ENCODE peak calls at places on chromosomes 7 and 10, in five cellular contexts. D, C, N, Z and G are unnamed samples.

GRCh38 chr10:44385726-44386438 is 985 bp upstream of the CXCL12 start:
- DNase-seq in D (no peak), C (peak), N (no peak), Z (no peak), G (no peak)

GRCh38 chr10:48549236-48549635 is 55.6 kb downstream of the ARHGAP22 start:
- DNase-seq in D (no peak), C (no peak), N (no peak), Z (no peak), G (no peak)

GRCh38 chr7:99825451-99825850 is 2.4 kb upstream of the CYP3A43 start:
- DNase-seq in D (no peak), C (no peak), N (no peak), Z (no peak), G (no peak)

GRCh38 chr10:12822374-12823170 is 178.9 kb downstream of the CCDC3 start:
- DNase-seq in D (no peak), C (peak), N (no peak), Z (no peak), G (no peak)

GRCh38 chr10:60480865-60481563 is 91.3 kb upstream of the ANK3 start:
- DNase-seq in D (peak), C (no peak), N (peak), Z (no peak), G (peak)

GRCh38 chr7:7816084-7816483 is 97.7 kb upstream of the RPA3 start:
- DNase-seq in D (no peak), C (no peak), N (no peak), Z (no peak), G (no peak)

GRCh38 chr10:67779455-67780205 is 58.4 kb downstream of the DNAJC12 start:
- DNase-seq in D (peak), C (no peak), N (peak), Z (peak), G (peak)

GRCh38 chr7:155809947-155810606 is 2.2 kb downstream of the SHH start:
- DNase-seq in D (no peak), C (peak), N (no peak), Z (no peak), G (no peak)

GRCh38 chr10:11521860-11522259 is 89.6 kb downstream of the USP6NL start:
- DNase-seq in D (peak), C (no peak), N (no peak), Z (no peak), G (no peak)

GRCh38 chr10:28719789-28720436 is 42.6 kb downstream of the BAMBI start:
- DNase-seq in D (peak), C (no peak), N (no peak), Z (no peak), G (no peak)

GRCh38 chr7:22594020-22594419 is 94.0 kb upstream of the STEAP1B start:
- DNase-seq in D (no peak), C (no peak), N (no peak), Z (no peak), G (no peak)
- H3K4me3 ChIP-seq in D (no peak), C (no peak), N (no peak), Z (no peak), G (no peak)

GRCh38 chr7:148275359-148275890 is 315.1 kb upstream of the C7orf33 start:
- DNase-seq in D (no peak), C (no peak), N (no peak), Z (no peak), G (no peak)
- H3K4me3 ChIP-seq in D (no peak), C (no peak), N (no peak), Z (no peak), G (no peak)

DNA sequence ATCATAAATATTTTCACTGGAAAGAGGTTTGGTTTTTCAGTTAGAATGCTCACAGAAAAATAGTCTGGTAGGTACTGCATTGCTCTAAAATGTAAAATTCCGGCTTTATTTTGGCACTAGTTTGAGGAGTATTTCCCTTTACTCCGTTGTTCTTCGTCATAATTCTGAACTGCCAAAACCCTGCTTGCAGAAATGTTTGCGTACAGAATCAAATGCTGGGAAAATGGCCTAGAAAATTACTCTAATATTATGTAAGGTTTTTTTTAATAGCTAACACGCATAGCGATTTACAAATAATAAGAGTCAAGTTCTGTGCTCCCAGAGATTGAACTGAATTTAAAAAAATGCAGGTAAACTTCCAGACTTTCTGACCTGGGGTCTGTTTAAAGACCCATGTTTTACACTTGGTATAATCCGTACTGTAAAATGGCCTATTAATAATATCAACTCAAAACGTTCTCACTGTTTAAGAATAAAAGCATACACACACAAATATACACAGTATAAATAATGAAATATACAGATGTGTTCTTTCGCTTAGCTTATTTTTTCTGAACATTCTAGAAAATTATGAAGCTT is 23.6 kb upstream of the ANLN start:
- DNase-seq in D (no peak), C (no peak), N (no peak), Z (no peak), G (no peak)
- H3K4me3 ChIP-seq in D (peak), C (peak), N (peak), Z (peak), G (peak)

DNA sequence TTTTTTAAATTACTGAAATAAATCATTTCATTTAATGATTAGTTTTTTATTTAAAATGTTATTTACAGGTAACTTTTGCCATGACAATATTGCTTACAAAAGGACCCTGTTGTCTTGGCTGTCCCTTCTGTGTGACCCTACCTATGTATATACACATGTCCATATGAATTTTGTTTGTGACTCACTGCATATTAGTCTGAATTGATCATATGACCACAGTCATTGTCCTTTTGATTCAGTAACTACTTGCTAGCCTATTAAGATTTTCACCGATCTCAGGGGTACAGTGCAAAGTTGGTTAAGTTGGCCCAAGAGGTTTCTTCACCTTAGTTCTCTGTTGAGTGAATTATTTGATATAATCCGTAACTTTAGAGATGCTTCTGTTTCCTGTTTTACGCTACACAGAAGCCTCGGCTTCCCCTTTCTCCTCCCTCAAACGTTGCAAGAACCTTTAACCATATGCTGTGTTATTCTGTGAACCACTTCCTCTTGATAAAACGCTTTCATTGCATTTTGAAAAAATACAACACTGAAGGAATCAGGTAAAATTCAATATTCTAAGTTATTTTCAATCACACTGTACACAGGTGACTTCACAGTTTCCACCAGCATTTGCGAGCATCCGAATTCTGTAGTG is 43.9 kb downstream of the APBB1IP start:
- DNase-seq in D (no peak), C (no peak), N (no peak), Z (no peak), G (no peak)
- H3K4me3 ChIP-seq in D (no peak), C (no peak), N (no peak), Z (no peak), G (no peak)

DNA sequence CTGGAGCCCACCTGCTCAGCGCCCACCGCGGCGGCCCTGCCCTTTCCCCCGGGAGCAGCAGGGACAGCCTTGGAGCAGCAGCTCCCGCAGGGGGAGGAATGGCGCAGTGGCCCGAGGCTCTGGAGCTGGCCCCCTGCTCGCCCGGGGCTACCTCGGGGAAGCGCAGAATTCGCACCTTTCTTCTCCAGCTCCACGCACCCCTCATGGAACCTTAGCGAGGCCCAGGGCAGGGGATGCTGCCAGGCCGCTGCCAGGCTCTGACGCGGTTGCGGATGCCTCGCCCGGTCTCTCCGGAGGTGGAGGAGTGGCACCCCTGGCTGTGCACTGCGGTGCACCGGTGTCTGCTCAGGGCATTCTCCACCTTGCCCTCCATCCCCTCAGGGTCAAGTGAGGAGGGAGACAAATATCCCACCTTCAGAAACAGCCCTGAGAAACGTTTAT is 84.9 kb upstream of the MKI67 start:
- DNase-seq in D (no peak), C (peak), N (no peak), Z (no peak), G (no peak)
- H3K4me3 ChIP-seq in D (no peak), C (peak), N (no peak), Z (peak), G (no peak)